ENCODE peak calls at places on chromosome 2, in eight cellular contexts. Q is ovary, S is stomach, U is HL-60, R is right lobe of liver, J is H7, G is body of pancreas, D is fibroblast of lung. A is an unnamed sample. For H3K27me3, the result is how much of the 10 kb centered on the place peaks cover.

GRCh38 chr2:99640568-99641215 is 150.9 kb upstream of the REV1 start:
- DNase-seq in D (peak), R (no peak), U (no peak), J (no peak), Q (no peak), S (no peak), G (no peak), A (no peak)

GRCh38 chr2:54997826-54998225 is 52.4 kb downstream of the RTN4 start:
- DNase-seq in Q (no peak), U (no peak), G (no peak), S (no peak), R (no peak), D (no peak), J (peak), A (no peak)

GRCh38 chr2:166170356-166170755 is 42.5 kb upstream of the SCN1A start:
- DNase-seq in U (no peak), D (peak), G (no peak), S (no peak), Q (no peak), J (no peak), R (no peak), A (no peak)

GRCh38 chr2:64063454-64063853 is 44.2 kb upstream of the VPS54 start:
- DNase-seq in U (no peak), G (no peak), R (no peak), D (no peak), J (no peak), Q (no peak), S (no peak), A (no peak)

GRCh38 chr2:40746150-40746549 is 294.3 kb upstream of the SLC8A1 start:
- DNase-seq in R (no peak), S (no peak), Q (no peak), D (no peak), G (peak), J (no peak), U (no peak), A (no peak)

GRCh38 chr2:9703701-9704221 is 73.0 kb upstream of the YWHAQ start:
- DNase-seq in S (peak), D (peak), J (peak), R (no peak), U (peak), Q (no peak), G (no peak), A (no peak)

GRCh38 chr2:223549215-223549614 is 52.9 kb downstream of the SCG2 start:
- DNase-seq in R (no peak), Q (no peak), D (peak), U (no peak), G (no peak), J (no peak), S (no peak), A (no peak)

GRCh38 chr2:27092696-27093429 is 6.3 kb downstream of the KHK start:
- DNase-seq in R (peak), J (peak), G (no peak), D (no peak), S (no peak), Q (no peak), U (no peak), A (peak)

GRCh38 chr2:42046819-42047487 is 868 bp upstream of the PKDCC start:
- DNase-seq in J (peak), U (no peak), R (no peak), S (no peak), D (peak), Q (peak), G (no peak), A (no peak)

GRCh38 chr2:57429821-57430220 is 616.8 kb upstream of the VRK2 start:
- DNase-seq in Q (no peak), D (no peak), U (peak), J (no peak), S (no peak), G (no peak), R (no peak), A (no peak)

GRCh38 chr2:137940191-137940590 is 24.1 kb upstream of the HNMT start:
- DNase-seq in S (no peak), R (no peak), J (no peak), D (no peak), G (no peak), Q (no peak), U (no peak), A (no peak)
- H3K4me3 ChIP-seq in S (no peak), R (peak), J (no peak), D (no peak), G (no peak), Q (no peak), U (no peak), A (no peak)

GRCh38 chr2:217220228-217221013 is 360.6 kb upstream of the TNP1 start:
- DNase-seq in G (no peak), D (peak), Q (no peak), U (peak), J (no peak), R (no peak), S (no peak), A (peak)

GRCh38 chr2:217225596-217225995 is 365.7 kb upstream of the TNP1 start:
- DNase-seq in U (no peak), J (no peak), Q (no peak), G (no peak), S (no peak), R (no peak), D (no peak), A (no peak)

GRCh38 chr2:217219141-217219505 is 359.3 kb upstream of the TNP1 start:
- DNase-seq in S (no peak), G (no peak), U (no peak), Q (no peak), D (no peak), R (no peak), J (no peak), A (no peak)

GRCh38 chr2:217222511-217222910 is 362.6 kb upstream of the TNP1 start:
- DNase-seq in G (no peak), J (no peak), R (no peak), D (no peak), S (no peak), Q (no peak), U (peak), A (no peak)

GRCh38 chr2:217223222-217223930 is 363.5 kb upstream of the TNP1 start:
- DNase-seq in S (no peak), R (no peak), U (peak), J (no peak), D (peak), G (no peak), Q (no peak), A (no peak)
- H3K27me3 ChIP-seq in S (under half), R (under half), U (under half), J (under half), D (under half), G (under half), Q (under half), A (under half)

DNA sequence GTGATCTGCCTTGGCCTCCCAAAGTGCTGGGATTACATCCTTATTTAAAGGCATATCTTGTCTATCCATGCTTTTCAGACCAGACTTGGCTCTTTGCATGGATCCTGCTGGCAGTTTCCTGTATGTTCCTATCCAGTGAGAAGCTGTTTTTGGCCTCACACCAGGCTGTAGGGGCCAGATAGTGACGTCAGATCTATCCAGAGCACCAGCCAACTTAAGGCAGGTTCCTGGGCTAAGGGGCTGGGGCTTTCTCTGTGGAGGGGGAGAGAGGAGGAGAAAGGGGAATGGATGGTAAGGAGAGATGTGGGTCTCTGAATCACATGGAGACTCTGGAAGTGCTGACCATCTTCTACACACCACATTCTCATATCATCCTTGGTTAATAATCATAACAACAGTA is 2.1 kb upstream of the FAM117B start:
- DNase-seq in J (no peak), S (no peak), Q (peak), R (no peak), G (peak), D (peak), U (no peak), A (peak)
- H3K4me3 ChIP-seq in J (no peak), S (no peak), Q (no peak), R (no peak), G (no peak), D (no peak), U (no peak), A (no peak)

GRCh38 chr2:144453039-144453336 is 66.9 kb downstream of the ZEB2 start:
- DNase-seq in G (no peak), R (no peak), J (no peak), Q (no peak), S (no peak), D (peak), U (no peak), A (no peak)
- H3K27me3 ChIP-seq in G (under half), R (under half), J (under half), Q (under half), S (under half), D (under half), U (under half), A (under half)

DNA sequence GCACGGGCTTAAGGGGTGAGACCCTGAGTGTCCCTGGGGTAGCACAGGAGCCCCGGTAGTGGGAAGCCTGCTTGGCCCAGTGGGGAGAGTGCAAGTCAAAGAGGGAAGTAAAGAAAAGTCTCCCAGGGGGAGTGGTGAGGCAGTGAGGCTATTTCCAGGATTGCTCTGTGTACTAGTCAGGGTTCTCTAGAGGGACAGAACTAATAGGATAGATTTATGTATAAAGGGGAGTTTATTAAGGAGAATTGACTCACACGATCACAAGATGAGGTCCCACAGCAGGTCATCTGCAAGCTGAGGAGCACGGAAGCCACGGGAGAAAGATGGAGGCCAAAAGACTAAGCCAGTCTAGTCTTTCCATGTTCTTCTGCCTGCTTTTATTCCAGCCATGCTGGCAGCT is 45.5 kb downstream of the CMPK2 start:
- DNase-seq in U (no peak), S (no peak), Q (no peak), R (no peak), J (no peak), D (no peak), G (no peak), A (no peak)
- H3K4me3 ChIP-seq in U (no peak), S (no peak), Q (no peak), R (no peak), J (no peak), D (no peak), G (no peak), A (no peak)

GRCh38 chr2:104841694-104842093 is 12.2 kb upstream of the POU3F3 start:
- DNase-seq in Q (no peak), D (no peak), R (no peak), S (no peak), J (no peak), G (no peak), U (no peak), A (no peak)
- H3K27me3 ChIP-seq in Q (under half), D (under half), R (under half), S (half or more), J (half or more), G (under half), U (half or more), A (under half)

GRCh38 chr2:239400000-239400831 is 604 bp downstream of the HDAC4 start:
- DNase-seq in G (no peak), Q (no peak), U (peak), D (no peak), R (peak), J (peak), S (no peak), A (no peak)

GRCh38 chr2:239396881-239397681 is 3.7 kb downstream of the HDAC4 start:
- DNase-seq in R (no peak), D (no peak), J (peak), S (peak), G (peak), Q (no peak), U (no peak), A (peak)

GRCh38 chr2:239397856-239398470 is 2.9 kb downstream of the HDAC4 start:
- DNase-seq in J (no peak), U (no peak), S (no peak), Q (no peak), G (no peak), D (peak), R (peak), A (no peak)

GRCh38 chr2:239399404-239399999 is 1.3 kb downstream of the HDAC4 start:
- DNase-seq in J (peak), U (peak), R (peak), Q (peak), G (peak), D (peak), S (peak), A (peak)

GRCh38 chr2:239398536-239398935 is 2.3 kb downstream of the HDAC4 start:
- DNase-seq in Q (no peak), J (peak), R (peak), U (no peak), S (no peak), G (no peak), D (no peak), A (no peak)
- H3K4me3 ChIP-seq in Q (no peak), J (no peak), R (no peak), U (no peak), S (no peak), G (no peak), D (no peak), A (no peak)

GRCh38 chr2:43854671-43855070 is 15.9 kb downstream of the ABCG8 start:
- DNase-seq in R (no peak), S (no peak), Q (no peak), J (peak), G (no peak), D (no peak), U (no peak), A (no peak)
- H3K27me3 ChIP-seq in R (under half), S (under half), Q (under half), J (under half), G (under half), D (under half), U (under half), A (under half)